ENCODE peak calls at places on chromosomes 7 and 10, in eight cellular contexts. One of them, this sample, is unnamed.

GRCh38 chr7:84196007-84196551 is 1.5 kb upstream of the SEMA3A start:
- DNase-seq in A549: peak
- DNase-seq in IMR-90: peak
- DNase-seq in NB4: no peak
- DNase-seq in stomach: no peak
- DNase-seq in Peyer's patch: no peak
- DNase-seq in transverse colon: no peak
- DNase-seq in uterus: no peak
- DNase-seq in this sample: no peak

GRCh38 chr7:123621707-123622106 is 20.1 kb downstream of the ASB15 start:
- DNase-seq in A549: no peak
- DNase-seq in uterus: no peak
- DNase-seq in Peyer's patch: no peak
- DNase-seq in transverse colon: no peak
- DNase-seq in stomach: no peak
- DNase-seq in NB4: no peak
- DNase-seq in IMR-90: no peak
- DNase-seq in this sample: no peak

GRCh38 chr10:63553031-63553430 is 31.8 kb downstream of the REEP3 start:
- DNase-seq in A549: peak
- DNase-seq in Peyer's patch: no peak
- DNase-seq in stomach: no peak
- DNase-seq in transverse colon: no peak
- DNase-seq in IMR-90: peak
- DNase-seq in uterus: no peak
- DNase-seq in NB4: no peak
- DNase-seq in this sample: no peak

GRCh38 chr10:75294031-75294437 is 58.3 kb upstream of the COMTD1 start:
- DNase-seq in Peyer's patch: no peak
- DNase-seq in stomach: no peak
- DNase-seq in A549: no peak
- DNase-seq in NB4: no peak
- DNase-seq in IMR-90: no peak
- DNase-seq in uterus: peak
- DNase-seq in transverse colon: no peak
- DNase-seq in this sample: peak

GRCh38 chr7:138116892-138117291 is 40.6 kb downstream of the AKR1D1 start:
- DNase-seq in A549: no peak
- DNase-seq in NB4: no peak
- DNase-seq in transverse colon: no peak
- DNase-seq in stomach: no peak
- DNase-seq in Peyer's patch: no peak
- DNase-seq in uterus: no peak
- DNase-seq in IMR-90: no peak
- DNase-seq in this sample: no peak

GRCh38 chr10:102461187-102462054 is 10.1 kb upstream of the C10orf95 start:
- DNase-seq in IMR-90: peak
- DNase-seq in stomach: peak
- DNase-seq in uterus: peak
- DNase-seq in A549: peak
- DNase-seq in NB4: peak
- DNase-seq in transverse colon: peak
- DNase-seq in Peyer's patch: peak
- DNase-seq in this sample: peak

GRCh38 chr10:6671976-6672375 is 91.9 kb upstream of the PRKCQ start:
- DNase-seq in transverse colon: no peak
- DNase-seq in NB4: no peak
- DNase-seq in uterus: no peak
- DNase-seq in stomach: no peak
- DNase-seq in IMR-90: peak
- DNase-seq in Peyer's patch: no peak
- DNase-seq in A549: no peak
- DNase-seq in this sample: no peak

GRCh38 chr10:124305984-124306383 is 112.7 kb downstream of the OAT start:
- DNase-seq in NB4: no peak
- DNase-seq in A549: no peak
- DNase-seq in IMR-90: no peak
- DNase-seq in transverse colon: no peak
- DNase-seq in stomach: no peak
- DNase-seq in Peyer's patch: no peak
- DNase-seq in uterus: no peak
- DNase-seq in this sample: no peak

GRCh38 chr7:120961638-120962173 is 11.1 kb downstream of the ING3 start:
- DNase-seq in A549: no peak
- DNase-seq in stomach: no peak
- DNase-seq in IMR-90: peak
- DNase-seq in transverse colon: no peak
- DNase-seq in NB4: no peak
- DNase-seq in Peyer's patch: no peak
- DNase-seq in uterus: no peak
- DNase-seq in this sample: no peak

GRCh38 chr7:149202831-149203231 is 7.5 kb downstream of the ZNF282 start:
- DNase-seq in transverse colon: no peak
- DNase-seq in A549: no peak
- DNase-seq in NB4: no peak
- DNase-seq in stomach: no peak
- DNase-seq in IMR-90: peak
- DNase-seq in Peyer's patch: no peak
- DNase-seq in uterus: no peak
- DNase-seq in this sample: no peak

GRCh38 chr7:145289384-145289783 is 453.5 kb upstream of the TPK1 start:
- DNase-seq in stomach: no peak
- DNase-seq in transverse colon: no peak
- DNase-seq in A549: no peak
- DNase-seq in IMR-90: no peak
- DNase-seq in Peyer's patch: no peak
- DNase-seq in NB4: no peak
- DNase-seq in uterus: no peak
- DNase-seq in this sample: no peak

GRCh38 chr10:123926401-123927264 is 35.0 kb upstream of the CPXM2 start:
- DNase-seq in transverse colon: no peak
- DNase-seq in NB4: peak
- DNase-seq in stomach: no peak
- DNase-seq in Peyer's patch: no peak
- DNase-seq in A549: peak
- DNase-seq in uterus: no peak
- DNase-seq in IMR-90: peak
- DNase-seq in this sample: no peak

GRCh38 chr7:28455486-28455885 is 43.2 kb downstream of the CREB5 start:
- DNase-seq in Peyer's patch: no peak
- DNase-seq in transverse colon: no peak
- DNase-seq in uterus: no peak
- DNase-seq in A549: no peak
- DNase-seq in NB4: no peak
- DNase-seq in IMR-90: no peak
- DNase-seq in stomach: no peak
- DNase-seq in this sample: no peak

GRCh38 chr7:116592445-116592844 is 67.6 kb downstream of the CAV1 start:
- DNase-seq in Peyer's patch: peak
- DNase-seq in transverse colon: peak
- DNase-seq in stomach: peak
- DNase-seq in IMR-90: no peak
- DNase-seq in NB4: peak
- DNase-seq in A549: no peak
- DNase-seq in uterus: no peak
- DNase-seq in this sample: no peak

GRCh38 chr7:116592041-116592355 is 67.2 kb downstream of the CAV1 start:
- DNase-seq in A549: no peak
- DNase-seq in Peyer's patch: no peak
- DNase-seq in uterus: no peak
- DNase-seq in stomach: no peak
- DNase-seq in IMR-90: no peak
- DNase-seq in NB4: no peak
- DNase-seq in transverse colon: no peak
- DNase-seq in this sample: no peak

GRCh38 chr7:116593359-116594075 is 68.7 kb downstream of the CAV1 start:
- DNase-seq in IMR-90: no peak
- DNase-seq in uterus: no peak
- DNase-seq in A549: no peak
- DNase-seq in NB4: no peak
- DNase-seq in transverse colon: no peak
- DNase-seq in stomach: no peak
- DNase-seq in Peyer's patch: no peak
- DNase-seq in this sample: no peak

GRCh38 chr7:116588641-116589594 is 64.1 kb downstream of the CAV1 start:
- DNase-seq in Peyer's patch: no peak
- DNase-seq in uterus: no peak
- DNase-seq in stomach: no peak
- DNase-seq in transverse colon: no peak
- DNase-seq in A549: peak
- DNase-seq in NB4: peak
- DNase-seq in IMR-90: peak
- DNase-seq in this sample: no peak

GRCh38 chr7:116591202-116592040 is 66.6 kb downstream of the CAV1 start:
- DNase-seq in transverse colon: no peak
- DNase-seq in A549: peak
- DNase-seq in IMR-90: peak
- DNase-seq in stomach: no peak
- DNase-seq in Peyer's patch: no peak
- DNase-seq in NB4: peak
- DNase-seq in uterus: no peak
- DNase-seq in this sample: no peak
- H3K4me3 ChIP-seq in transverse colon: no peak
- H3K4me3 ChIP-seq in A549: peak
- H3K4me3 ChIP-seq in IMR-90: no peak
- H3K4me3 ChIP-seq in stomach: no peak
- H3K4me3 ChIP-seq in Peyer's patch: peak
- H3K4me3 ChIP-seq in NB4: no peak
- H3K4me3 ChIP-seq in uterus: no peak
- H3K4me3 ChIP-seq in this sample: no peak

GRCh38 chr10:14800397-14800796 is 25.7 kb upstream of the FAM107B start:
- DNase-seq in transverse colon: no peak
- DNase-seq in stomach: no peak
- DNase-seq in Peyer's patch: no peak
- DNase-seq in uterus: no peak
- DNase-seq in IMR-90: no peak
- DNase-seq in NB4: no peak
- DNase-seq in A549: no peak
- DNase-seq in this sample: no peak
- TF ChIP-seq POLR2A in transverse colon: no peak
- TF ChIP-seq POLR2A in stomach: no peak
- TF ChIP-seq POLR2A in Peyer's patch: no peak
- TF ChIP-seq POLR2A in uterus: no peak
- TF ChIP-seq POLR2A in IMR-90: no peak
- TF ChIP-seq POLR2A in NB4: no peak
- TF ChIP-seq POLR2A in A549: no peak
- TF ChIP-seq POLR2A in this sample: no peak

GRCh38 chr7:44541876-44542610 is 913 bp upstream of the NPC1L1 start:
- DNase-seq in Peyer's patch: no peak
- DNase-seq in NB4: no peak
- DNase-seq in transverse colon: no peak
- DNase-seq in IMR-90: no peak
- DNase-seq in A549: no peak
- DNase-seq in uterus: no peak
- DNase-seq in stomach: no peak
- DNase-seq in this sample: no peak

GRCh38 chr7:44538798-44539668 is 2.1 kb downstream of the NPC1L1 start:
- DNase-seq in A549: no peak
- DNase-seq in Peyer's patch: no peak
- DNase-seq in IMR-90: no peak
- DNase-seq in stomach: no peak
- DNase-seq in NB4: no peak
- DNase-seq in uterus: no peak
- DNase-seq in transverse colon: no peak
- DNase-seq in this sample: no peak

GRCh38 chr7:44539669-44540516 is 1.2 kb downstream of the NPC1L1 start:
- DNase-seq in IMR-90: no peak
- DNase-seq in stomach: no peak
- DNase-seq in uterus: no peak
- DNase-seq in transverse colon: no peak
- DNase-seq in Peyer's patch: no peak
- DNase-seq in NB4: no peak
- DNase-seq in A549: no peak
- DNase-seq in this sample: peak

GRCh38 chr7:44541028-44541869 is at the start of gene NPC1L1:
- DNase-seq in stomach: no peak
- DNase-seq in A549: no peak
- DNase-seq in IMR-90: no peak
- DNase-seq in NB4: no peak
- DNase-seq in uterus: no peak
- DNase-seq in Peyer's patch: peak
- DNase-seq in transverse colon: no peak
- DNase-seq in this sample: peak

DNA sequence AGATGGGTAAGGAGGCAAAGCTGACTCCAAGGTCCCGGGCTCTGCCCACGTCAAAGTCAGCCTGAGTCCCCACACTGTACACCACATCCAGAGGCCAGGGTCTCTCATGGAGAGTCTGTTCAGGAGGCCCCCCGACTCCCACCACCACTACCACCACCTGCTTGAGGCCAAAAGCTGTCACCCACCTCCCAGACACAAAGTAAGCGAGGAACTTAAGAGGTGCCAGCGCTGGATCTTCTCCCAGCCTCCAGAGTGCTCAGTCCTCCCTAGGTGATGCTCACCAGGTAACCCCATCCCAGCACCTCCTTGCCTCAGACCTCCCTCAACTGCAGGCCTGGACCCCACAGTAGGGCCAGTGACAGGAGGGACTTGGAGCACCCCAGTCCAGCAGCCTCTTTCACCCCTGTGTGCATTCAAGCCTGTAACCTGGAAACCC is 520 bp downstream of the NPC1L1 start:
- DNase-seq in stomach: no peak
- DNase-seq in NB4: no peak
- DNase-seq in Peyer's patch: no peak
- DNase-seq in uterus: no peak
- DNase-seq in transverse colon: no peak
- DNase-seq in A549: no peak
- DNase-seq in IMR-90: no peak
- DNase-seq in this sample: no peak
- H3K4me3 ChIP-seq in stomach: no peak
- H3K4me3 ChIP-seq in NB4: no peak
- H3K4me3 ChIP-seq in Peyer's patch: no peak
- H3K4me3 ChIP-seq in uterus: no peak
- H3K4me3 ChIP-seq in transverse colon: no peak
- H3K4me3 ChIP-seq in A549: no peak
- H3K4me3 ChIP-seq in IMR-90: no peak
- H3K4me3 ChIP-seq in this sample: no peak

DNA sequence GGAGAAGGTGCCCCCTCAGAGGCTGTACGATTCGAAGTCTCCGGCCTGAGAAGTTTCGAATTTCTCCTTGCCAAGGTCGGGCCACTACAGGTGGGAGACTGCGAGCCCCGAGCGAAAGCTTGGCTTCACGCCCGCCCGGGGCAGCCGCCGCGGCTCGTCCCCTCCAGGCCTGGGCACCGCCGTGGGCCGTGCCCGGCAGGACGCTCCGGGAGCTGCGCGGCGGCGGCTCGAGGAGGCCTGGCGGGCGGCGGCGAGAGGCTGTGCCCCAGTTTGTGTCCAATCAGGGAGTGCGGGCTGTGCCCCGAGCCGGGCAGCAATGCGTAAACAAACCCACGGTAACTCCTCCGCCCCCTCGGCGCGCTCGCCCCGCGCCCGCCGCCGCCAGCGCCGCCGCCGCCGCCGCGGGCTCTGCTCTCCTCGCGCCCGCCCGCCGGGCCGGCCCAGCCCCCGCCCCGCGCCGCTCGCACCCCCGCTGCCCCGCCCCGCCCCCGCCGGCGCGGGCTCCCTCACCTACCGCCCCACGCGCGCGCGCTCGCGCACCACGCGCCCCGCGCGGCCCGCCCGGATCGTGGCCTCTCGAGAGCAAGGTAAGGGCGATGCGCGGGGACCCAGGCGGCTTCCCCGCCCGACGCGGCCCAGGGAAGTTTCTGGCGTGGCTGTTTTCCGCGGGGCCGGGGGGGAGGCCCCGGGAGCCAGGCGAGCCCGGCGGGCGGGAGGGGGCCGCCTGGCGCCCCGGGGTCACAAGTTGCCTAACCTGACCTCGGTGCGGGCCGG is 57.8 kb upstream of the PCGF5 start:
- DNase-seq in A549: peak
- DNase-seq in Peyer's patch: peak
- DNase-seq in NB4: peak
- DNase-seq in uterus: peak
- DNase-seq in transverse colon: peak
- DNase-seq in IMR-90: peak
- DNase-seq in stomach: peak
- DNase-seq in this sample: peak
- TF ChIP-seq POLR2A in A549: peak
- TF ChIP-seq POLR2A in Peyer's patch: no peak
- TF ChIP-seq POLR2A in NB4: no peak
- TF ChIP-seq POLR2A in uterus: peak
- TF ChIP-seq POLR2A in transverse colon: no peak
- TF ChIP-seq POLR2A in IMR-90: peak
- TF ChIP-seq POLR2A in stomach: no peak
- TF ChIP-seq POLR2A in this sample: no peak

This sample was measured in lower leg skin.